ENCODE peak calls at places on chromosomes 16 and 17, in seven cellular contexts. M is HCT116, D is GM12878, K is HepG2, V is K562, I is endothelial cell of umbilical vein, X is GM23338. J is an unnamed sample.

GRCh38 chr16:66427451-66427860 is 361 bp downstream of the BEAN1 start:
- DNase-seq in M (no peak), D (no peak), K (no peak), V (no peak), I (no peak), X (peak), J (no peak)

GRCh38 chr17:79921411-79922160 is 82.3 kb upstream of the CBX4 start:
- DNase-seq in M (no peak), D (peak), K (no peak), V (no peak), I (no peak), X (no peak), J (no peak)

GRCh38 chr17:11144358-11145233 is 96.4 kb upstream of the SHISA6 start:
- DNase-seq in M (no peak), D (no peak), K (peak), V (peak), I (no peak), X (peak), J (no peak)

GRCh38 chr16:58563235-58563634 is 47.9 kb downstream of the SETD6 start:
- DNase-seq in M (no peak), D (no peak), K (no peak), V (no peak), I (peak), X (no peak), J (no peak)

GRCh38 chr16:35713762-35714650 is 2254.6 kb downstream of the TP53TG3F start:
- DNase-seq in M (no peak), D (no peak), K (no peak), V (no peak), I (no peak), X (no peak), J (no peak)

GRCh38 chr17:41212524-41213169 is 13.8 kb upstream of the KRTAP9-2 start:
- DNase-seq in M (no peak), D (no peak), K (no peak), V (no peak), I (no peak), X (no peak), J (no peak)

GRCh38 chr17:73514146-73514863 is 129.9 kb downstream of the SDK2 start:
- DNase-seq in M (no peak), D (no peak), K (no peak), V (no peak), I (no peak), X (no peak), J (no peak)

GRCh38 chr17:43401293-43401692 is 2.5 kb downstream of the ARL4D start:
- DNase-seq in M (no peak), D (no peak), K (no peak), V (no peak), I (peak), X (no peak), J (no peak)

GRCh38 chr16:15518412-15519351 is 84.3 kb downstream of the BMERB1 start:
- DNase-seq in M (no peak), D (no peak), K (no peak), V (no peak), I (peak), X (no peak), J (no peak)

GRCh38 chr16:56424791-56425438 is 430 bp downstream of the AMFR start:
- DNase-seq in M (no peak), D (no peak), K (no peak), V (peak), I (peak), X (peak), J (no peak)

GRCh38 chr16:50611332-50611934 is 63.2 kb downstream of the NKD1 start:
- DNase-seq in M (no peak), D (no peak), K (peak), V (no peak), I (peak), X (no peak), J (no peak)

GRCh38 chr16:66426112-66427035 is 721 bp upstream of the BEAN1 start:
- DNase-seq in M (no peak), D (no peak), K (no peak), V (no peak), I (no peak), X (peak), J (no peak)

GRCh38 chr17:29140051-29140582 is 40.1 kb downstream of the MYO18A start:
- DNase-seq in M (no peak), D (no peak), K (no peak), V (peak), I (peak), X (peak), J (no peak)

GRCh38 chr17:74744714-74745547 is 3.5 kb upstream of the NHERF1 start:
- DNase-seq in M (peak), D (no peak), K (peak), V (peak), I (peak), X (peak), J (no peak)

GRCh38 chr17:55266958-55267688 is 2.4 kb downstream of the HLF start:
- DNase-seq in M (no peak), D (no peak), K (no peak), V (no peak), I (no peak), X (no peak), J (no peak)

GRCh38 chr16:81645925-81646324 is 133.2 kb upstream of the PLCG2 start:
- DNase-seq in M (no peak), D (no peak), K (no peak), V (no peak), I (no peak), X (no peak), J (no peak)

GRCh38 chr16:81646561-81646960 is 132.5 kb upstream of the PLCG2 start:
- DNase-seq in M (no peak), D (no peak), K (no peak), V (no peak), I (no peak), X (no peak), J (no peak)

GRCh38 chr16:81647527-81647926 is 131.6 kb upstream of the PLCG2 start:
- DNase-seq in M (peak), D (no peak), K (no peak), V (peak), I (no peak), X (peak), J (no peak)

GRCh38 chr16:81642943-81643342 is 136.1 kb upstream of the PLCG2 start:
- DNase-seq in M (no peak), D (no peak), K (no peak), V (no peak), I (no peak), X (no peak), J (no peak)

GRCh38 chr16:81645303-81645702 is 133.8 kb upstream of the PLCG2 start:
- DNase-seq in M (no peak), D (no peak), K (no peak), V (no peak), I (peak), X (no peak), J (no peak)
- TF ChIP-seq POLR2AphosphoS5 in M (no peak), D (no peak), K (no peak), V (no peak), I (no peak), X (no peak), J (no peak)

DNA sequence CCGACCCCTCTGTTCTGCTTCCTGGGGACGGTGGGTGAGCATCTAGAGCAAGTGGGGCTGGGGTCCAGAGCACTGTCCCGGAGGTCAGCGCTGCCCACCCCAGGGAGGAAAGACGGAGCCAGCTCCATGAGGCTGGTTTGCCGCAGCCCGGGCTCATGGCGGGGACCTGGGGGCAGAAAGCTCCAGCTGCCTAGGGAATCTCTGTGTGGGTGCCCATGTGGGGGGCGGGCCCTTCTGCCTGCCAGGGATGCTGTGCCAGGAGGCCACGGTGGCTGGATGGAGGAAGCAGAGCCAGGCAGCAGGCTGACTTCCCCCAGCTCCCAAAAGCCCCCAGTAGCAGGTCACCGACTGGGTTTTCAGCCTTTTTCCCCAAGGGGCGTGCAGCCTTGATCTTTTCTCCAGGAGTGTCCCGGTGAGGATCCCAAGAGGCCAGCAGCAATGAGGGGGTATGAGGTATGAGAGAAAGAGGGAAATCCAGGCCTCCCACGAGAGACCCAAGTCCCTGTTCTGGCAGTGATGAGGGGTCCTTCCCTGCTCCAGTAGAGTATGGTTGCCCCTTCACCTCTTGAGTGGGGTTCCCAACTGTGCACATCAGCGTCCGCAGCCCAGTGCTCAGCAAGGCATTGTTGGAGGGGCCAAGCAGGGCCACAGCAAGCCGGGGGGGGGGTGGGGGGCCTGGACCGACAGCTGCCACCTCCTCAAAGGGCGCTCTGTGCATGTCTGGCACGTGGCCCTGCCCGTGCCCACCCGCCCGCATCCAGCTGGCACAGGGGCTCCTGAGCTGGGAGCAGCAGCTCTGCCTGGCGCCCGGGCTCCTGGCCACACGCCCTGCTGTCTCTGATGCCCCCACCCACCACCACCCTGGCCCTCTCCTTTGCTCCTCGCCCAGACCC is 15.6 kb upstream of the BCAR1 start:
- DNase-seq in M (no peak), D (no peak), K (no peak), V (no peak), I (no peak), X (no peak), J (no peak)
- H3K4me3 ChIP-seq in M (peak), D (no peak), K (peak), V (no peak), I (no peak), X (no peak), J (no peak)

DNA sequence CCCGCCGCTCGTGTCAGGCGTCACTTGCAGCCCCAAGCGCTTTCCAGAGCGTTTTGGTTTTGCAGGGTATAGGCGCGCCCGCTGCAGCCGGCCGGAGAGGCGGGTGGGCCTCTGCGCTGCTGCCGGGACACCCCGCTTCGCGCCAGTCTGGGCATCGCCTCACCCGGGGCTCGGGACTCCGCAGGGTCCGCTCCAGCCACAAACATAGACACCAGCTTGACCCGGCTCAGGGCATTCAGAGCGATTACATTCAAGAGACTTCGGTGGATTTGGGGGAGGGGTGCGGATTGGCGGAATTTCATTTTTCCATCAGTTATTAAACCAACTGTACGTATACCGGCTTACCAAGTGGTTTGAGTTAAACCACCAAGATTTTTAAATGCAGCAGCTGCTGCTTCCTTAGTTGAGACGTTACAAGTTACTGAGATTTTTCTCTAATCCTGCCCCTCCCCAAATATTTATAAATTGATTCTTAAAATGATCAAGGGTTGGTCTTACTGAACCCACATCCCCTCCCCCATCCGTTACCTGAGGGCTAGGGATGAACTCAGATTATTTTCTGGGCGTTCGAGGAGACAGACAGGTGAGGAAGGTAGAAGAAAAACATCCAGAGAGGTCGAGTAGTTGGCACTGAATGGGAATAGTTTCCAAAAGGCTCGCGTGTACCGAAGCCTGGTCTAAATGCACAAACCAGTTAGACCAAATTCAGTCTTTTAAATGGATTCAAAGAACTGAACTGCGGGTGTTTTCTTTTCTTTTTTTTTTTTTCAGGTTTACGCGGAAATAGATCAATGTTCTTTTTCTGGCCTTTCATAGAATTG is 1.5 kb downstream of the CRHR1 start:
- DNase-seq in M (no peak), D (no peak), K (no peak), V (no peak), I (no peak), X (peak), J (no peak)
- TF ChIP-seq EZH2 in M (no peak), D (no peak), K (no peak), V (no peak), I (peak), X (peak), J (no peak)

DNA sequence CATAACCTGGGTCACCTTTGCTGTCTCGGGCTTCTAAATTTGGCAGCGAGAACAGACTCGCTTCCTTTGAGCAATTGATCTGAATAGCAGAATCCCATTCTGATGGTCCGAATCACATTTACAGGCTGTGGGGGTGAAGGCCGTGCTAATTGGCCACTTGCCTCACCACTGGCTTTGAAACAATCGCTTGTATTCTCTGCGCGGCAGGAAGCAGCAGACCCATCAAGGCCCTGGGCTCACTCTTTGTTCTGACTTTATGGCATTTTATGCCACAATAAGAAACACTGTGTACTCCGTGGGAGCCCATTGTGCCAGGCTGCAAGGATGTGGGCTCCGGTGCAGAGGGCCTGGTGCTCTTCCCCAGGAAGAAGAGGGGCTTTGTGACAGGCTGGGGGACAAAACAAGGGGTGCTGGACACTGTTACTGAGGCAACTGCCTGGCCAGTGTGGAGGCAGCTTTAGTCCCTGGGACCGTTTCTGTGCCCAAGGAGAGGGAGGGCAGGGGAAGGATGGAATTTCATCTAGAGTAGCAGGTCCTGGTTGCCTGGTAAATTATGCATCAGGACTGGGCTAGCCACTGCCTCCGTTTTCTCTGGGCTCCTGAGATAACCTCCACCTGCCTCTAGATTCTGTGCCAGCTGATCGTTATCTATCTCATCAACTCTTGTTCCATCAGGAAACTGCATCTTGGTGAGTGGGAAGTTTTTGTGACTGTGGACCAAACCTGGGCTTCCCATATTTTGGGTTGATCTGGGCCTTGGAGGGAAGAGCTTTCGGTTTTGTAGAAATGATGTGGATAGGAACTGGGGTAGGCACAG is 78.5 kb downstream of the MRC2 start:
- DNase-seq in M (no peak), D (no peak), K (no peak), V (no peak), I (peak), X (peak), J (no peak)
- TF ChIP-seq POLR2AphosphoS5 in M (no peak), D (no peak), K (no peak), V (no peak), I (no peak), X (no peak), J (no peak)

DNA sequence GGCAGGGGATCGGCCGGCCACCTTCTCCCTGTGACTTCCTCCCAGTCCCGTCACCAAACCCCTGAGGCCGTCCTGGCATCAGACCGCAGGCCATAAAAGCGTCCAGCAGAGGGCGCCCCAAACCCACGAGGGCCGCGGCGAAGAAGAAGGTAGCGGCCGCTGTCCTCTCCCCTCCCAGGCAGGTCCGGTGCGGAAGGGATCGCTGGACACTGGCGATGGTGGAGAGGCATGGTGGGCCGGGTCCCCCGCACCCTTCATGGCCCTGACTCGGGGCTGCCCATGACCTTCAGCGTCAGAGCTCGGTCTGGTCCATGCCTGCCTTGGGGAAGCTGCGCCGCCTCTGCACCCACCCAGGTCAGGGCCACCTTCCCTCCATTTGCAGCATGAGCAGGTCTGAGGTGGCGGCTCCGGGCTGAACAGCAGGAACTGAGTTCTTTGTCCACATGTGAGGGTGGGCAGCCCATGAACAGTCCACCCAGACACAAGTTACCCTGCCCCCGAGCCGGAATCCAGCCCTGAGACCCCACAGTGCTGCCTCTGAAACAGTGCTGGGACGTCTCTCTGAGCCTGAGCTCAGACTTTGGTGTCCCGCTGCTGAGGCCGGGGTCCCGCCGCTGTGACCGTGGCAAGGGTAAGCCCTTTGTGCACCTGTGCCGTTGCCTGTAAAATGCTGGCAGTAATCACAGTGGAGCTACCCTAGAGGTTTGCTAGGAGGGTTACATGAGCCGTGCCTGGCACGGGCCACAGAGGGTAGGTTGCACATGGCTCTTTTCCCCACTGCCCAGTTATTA is 40.8 kb upstream of the CMIP start:
- DNase-seq in M (peak), D (peak), K (peak), V (peak), I (peak), X (peak), J (no peak)
- H3K4me3 ChIP-seq in M (peak), D (no peak), K (peak), V (peak), I (no peak), X (peak), J (peak)

GRCh38 chr17:81359218-81359617 is 36.0 kb upstream of the BAHCC1 start:
- DNase-seq in M (no peak), D (no peak), K (no peak), V (no peak), I (no peak), X (no peak), J (peak)
- TF ChIP-seq EZH2 in M (no peak), D (no peak), K (no peak), V (no peak), I (no peak), X (no peak), J (no peak)

DNA sequence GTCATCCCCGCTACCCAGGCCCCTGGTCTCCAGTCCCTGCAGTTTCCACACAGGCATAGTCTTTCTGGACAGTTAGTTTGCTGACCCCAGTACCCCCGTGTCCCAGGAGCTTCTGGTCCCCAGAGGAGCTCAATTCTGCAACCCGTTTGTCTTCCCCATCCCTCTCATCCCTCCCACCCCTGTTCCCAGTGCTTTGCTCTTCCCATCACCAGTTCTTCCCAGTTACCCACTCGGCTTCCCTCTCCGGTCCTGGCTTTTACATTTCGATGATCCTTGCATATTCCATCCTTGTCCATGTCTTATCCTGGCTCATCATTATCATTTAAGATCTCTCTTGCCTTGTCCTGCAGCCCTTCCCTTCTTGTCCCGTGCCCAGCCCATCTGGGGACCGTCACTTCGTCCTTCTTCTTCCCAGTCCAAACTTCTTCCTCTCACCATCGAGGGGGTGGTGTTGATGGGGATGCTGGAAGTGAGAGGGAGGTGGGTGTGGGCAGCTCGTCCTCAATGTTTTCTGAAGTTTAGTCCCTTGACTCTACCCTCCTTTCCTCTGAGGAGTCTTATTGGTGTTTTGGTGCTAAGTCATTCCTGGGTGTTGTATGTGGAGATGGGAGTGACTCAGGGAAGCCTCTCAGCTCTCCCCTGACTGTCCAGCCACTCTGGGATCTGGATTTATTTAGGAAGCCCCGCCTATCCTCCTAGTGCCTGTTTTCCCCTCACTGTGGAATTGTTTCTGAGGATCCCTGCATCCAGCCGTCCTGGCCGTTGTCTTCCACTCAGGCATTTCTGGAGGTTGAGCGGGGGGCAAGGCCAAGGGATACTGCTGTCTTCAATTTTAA is 890 bp downstream of the SNX29 start:
- DNase-seq in M (peak), D (no peak), K (no peak), V (peak), I (peak), X (no peak), J (no peak)
- TF ChIP-seq POLR2AphosphoS5 in M (no peak), D (no peak), K (no peak), V (no peak), I (no peak), X (no peak), J (no peak)

GRCh38 chr17:8225813-8226535 is 15.6 kb upstream of the AURKB start:
- DNase-seq in M (peak), D (peak), K (no peak), V (peak), I (peak), X (peak), J (no peak)
- H3K4me3 ChIP-seq in M (no peak), D (peak), K (no peak), V (peak), I (no peak), X (peak), J (peak)

GRCh38 chr16:10878644-10879498 is 1.9 kb downstream of the CIITA start:
- DNase-seq in M (no peak), D (no peak), K (no peak), V (no peak), I (no peak), X (peak), J (no peak)
- TF ChIP-seq EZH2 in M (no peak), D (no peak), K (no peak), V (no peak), I (no peak), X (peak), J (no peak)

GRCh38 chr16:79176987-79177386 is 423.6 kb downstream of the MAF start:
- DNase-seq in M (no peak), D (no peak), K (no peak), V (no peak), I (no peak), X (no peak), J (no peak)

GRCh38 chr16:79172306-79172705 is 428.2 kb downstream of the MAF start:
- DNase-seq in M (no peak), D (no peak), K (no peak), V (no peak), I (no peak), X (no peak), J (no peak)

GRCh38 chr16:79173101-79173500 is 427.4 kb downstream of the MAF start:
- DNase-seq in M (no peak), D (no peak), K (no peak), V (no peak), I (no peak), X (no peak), J (no peak)

GRCh38 chr16:79173910-79174309 is 426.6 kb downstream of the MAF start:
- DNase-seq in M (no peak), D (no peak), K (no peak), V (no peak), I (no peak), X (no peak), J (no peak)

GRCh38 chr16:79175286-79176057 is 425.1 kb downstream of the MAF start:
- DNase-seq in M (no peak), D (no peak), K (no peak), V (no peak), I (no peak), X (no peak), J (no peak)
- TF ChIP-seq POLR2AphosphoS5 in M (no peak), D (no peak), K (no peak), V (no peak), I (no peak), X (no peak), J (no peak)